ENCODE peak calls at places on chromosomes 16 and 17, in four cellular contexts. One of them, this sample, is unnamed.

GRCh38 chr16:29900102-29900887 is at the start of gene ASPHD1:
- DNase-seq in heart left ventricle: peak
- DNase-seq in tibial artery: no peak
- DNase-seq in cardiac fibroblast: peak
- DNase-seq in this sample: peak

GRCh38 chr17:47120521-47121095 is 68.5 kb downstream of the CDC27 start:
- DNase-seq in heart left ventricle: no peak
- DNase-seq in tibial artery: no peak
- DNase-seq in cardiac fibroblast: peak
- DNase-seq in this sample: peak

GRCh38 chr16:66979011-66979717 is 9.2 kb upstream of the CES4A start:
- DNase-seq in heart left ventricle: peak
- DNase-seq in tibial artery: peak
- DNase-seq in cardiac fibroblast: no peak
- DNase-seq in this sample: peak

GRCh38 chr16:67112591-67113399 is 3.1 kb downstream of the PHAF1 start:
- DNase-seq in heart left ventricle: no peak
- DNase-seq in tibial artery: no peak
- DNase-seq in cardiac fibroblast: no peak
- DNase-seq in this sample: no peak

GRCh38 chr16:77782694-77783093 is 5.7 kb upstream of the VAT1L start:
- DNase-seq in heart left ventricle: no peak
- DNase-seq in tibial artery: no peak
- DNase-seq in cardiac fibroblast: peak
- DNase-seq in this sample: no peak

GRCh38 chr17:61285483-61286320 is 113.9 kb upstream of the TBX2 start:
- DNase-seq in heart left ventricle: peak
- DNase-seq in tibial artery: no peak
- DNase-seq in cardiac fibroblast: peak
- DNase-seq in this sample: peak

GRCh38 chr17:33124185-33124584 is 132.5 kb downstream of the SPACA3 start:
- DNase-seq in heart left ventricle: no peak
- DNase-seq in tibial artery: no peak
- DNase-seq in cardiac fibroblast: no peak
- DNase-seq in this sample: no peak

GRCh38 chr16:85750827-85751641 is at the start of gene C16orf74:
- DNase-seq in heart left ventricle: peak
- DNase-seq in tibial artery: no peak
- DNase-seq in cardiac fibroblast: peak
- DNase-seq in this sample: peak

GRCh38 chr16:28098171-28098958 is 34.9 kb upstream of the GSG1L start:
- DNase-seq in heart left ventricle: no peak
- DNase-seq in tibial artery: no peak
- DNase-seq in cardiac fibroblast: no peak
- DNase-seq in this sample: no peak

GRCh38 chr17:56096026-56096807 is 57.1 kb upstream of the ANKFN1 start:
- DNase-seq in heart left ventricle: no peak
- DNase-seq in tibial artery: no peak
- DNase-seq in cardiac fibroblast: no peak
- DNase-seq in this sample: no peak

GRCh38 chr17:29557085-29557697 is 9.6 kb downstream of the ABHD15 start:
- DNase-seq in heart left ventricle: no peak
- DNase-seq in tibial artery: no peak
- DNase-seq in cardiac fibroblast: peak
- DNase-seq in this sample: peak

GRCh38 chr17:68184816-68185436 is 62.9 kb upstream of the AMZ2 start:
- DNase-seq in heart left ventricle: no peak
- DNase-seq in tibial artery: no peak
- DNase-seq in cardiac fibroblast: no peak
- DNase-seq in this sample: no peak

GRCh38 chr16:5234295-5235050 is 136.9 kb upstream of the EEF2KMT start:
- DNase-seq in heart left ventricle: no peak
- DNase-seq in tibial artery: no peak
- DNase-seq in cardiac fibroblast: no peak
- DNase-seq in this sample: no peak

GRCh38 chr16:86189934-86190333 is 291.0 kb downstream of the IRF8 start:
- DNase-seq in heart left ventricle: no peak
- DNase-seq in tibial artery: no peak
- DNase-seq in cardiac fibroblast: no peak
- DNase-seq in this sample: no peak

GRCh38 chr16:23500866-23501234 is 9.4 kb downstream of the GGA2 start:
- DNase-seq in heart left ventricle: no peak
- DNase-seq in tibial artery: no peak
- DNase-seq in cardiac fibroblast: no peak
- DNase-seq in this sample: no peak

GRCh38 chr16:54287018-54287757 is 601 bp upstream of the IRX3 start:
- DNase-seq in heart left ventricle: no peak
- DNase-seq in tibial artery: no peak
- DNase-seq in cardiac fibroblast: no peak
- DNase-seq in this sample: no peak

GRCh38 chr17:57561072-57561861 is 183.8 kb downstream of the CCDC182 start:
- DNase-seq in heart left ventricle: no peak
- DNase-seq in tibial artery: no peak
- DNase-seq in cardiac fibroblast: no peak
- DNase-seq in this sample: no peak

GRCh38 chr17:57906910-57907309 is 48.3 kb downstream of the CUEDC1 start:
- DNase-seq in heart left ventricle: no peak
- DNase-seq in tibial artery: no peak
- DNase-seq in cardiac fibroblast: no peak
- DNase-seq in this sample: peak

GRCh38 chr17:19647697-19648474 is 665 bp upstream of the ALDH3A2 start:
- DNase-seq in heart left ventricle: peak
- DNase-seq in tibial artery: peak
- DNase-seq in cardiac fibroblast: peak
- DNase-seq in this sample: peak

GRCh38 chr17:81884520-81884919 is 6.9 kb downstream of the ALYREF start:
- DNase-seq in heart left ventricle: no peak
- DNase-seq in tibial artery: no peak
- DNase-seq in cardiac fibroblast: peak
- DNase-seq in this sample: no peak

GRCh38 chr17:72421128-72422092 is 300.6 kb downstream of the SOX9 start:
- DNase-seq in heart left ventricle: no peak
- DNase-seq in tibial artery: no peak
- DNase-seq in cardiac fibroblast: peak
- DNase-seq in this sample: peak

GRCh38 chr17:58517378-58517927 is 3.0 kb upstream of the MTMR4 start:
- DNase-seq in heart left ventricle: no peak
- DNase-seq in tibial artery: no peak
- DNase-seq in cardiac fibroblast: no peak
- DNase-seq in this sample: no peak

GRCh38 chr16:27353853-27354252 is 40.1 kb downstream of the IL4R start:
- DNase-seq in heart left ventricle: no peak
- DNase-seq in tibial artery: no peak
- DNase-seq in cardiac fibroblast: no peak
- DNase-seq in this sample: no peak

GRCh38 chr17:67260051-67260987 is 15.3 kb upstream of the HELZ start:
- DNase-seq in heart left ventricle: no peak
- DNase-seq in tibial artery: peak
- DNase-seq in cardiac fibroblast: peak
- DNase-seq in this sample: peak

GRCh38 chr17:37818689-37819088 is 73.8 kb upstream of the HNF1B start:
- DNase-seq in heart left ventricle: no peak
- DNase-seq in tibial artery: no peak
- DNase-seq in cardiac fibroblast: peak
- DNase-seq in this sample: no peak

GRCh38 chr16:86355951-86356350 is 154.4 kb upstream of the FOXF1 start:
- DNase-seq in heart left ventricle: no peak
- DNase-seq in tibial artery: no peak
- DNase-seq in cardiac fibroblast: no peak
- DNase-seq in this sample: no peak

GRCh38 chr16:54444851-54445523 is 158.4 kb upstream of the IRX3 start:
- DNase-seq in heart left ventricle: no peak
- DNase-seq in tibial artery: no peak
- DNase-seq in cardiac fibroblast: no peak
- DNase-seq in this sample: no peak

GRCh38 chr17:59765038-59765437 is 57.6 kb downstream of the VMP1 start:
- DNase-seq in heart left ventricle: no peak
- DNase-seq in tibial artery: no peak
- DNase-seq in cardiac fibroblast: no peak
- DNase-seq in this sample: no peak

GRCh38 chr16:11692651-11693050 is 24.4 kb downstream of the SNN start:
- DNase-seq in heart left ventricle: no peak
- DNase-seq in tibial artery: no peak
- DNase-seq in cardiac fibroblast: no peak
- DNase-seq in this sample: no peak
- H3K4me3 ChIP-seq in heart left ventricle: no peak
- H3K4me3 ChIP-seq in tibial artery: no peak
- H3K4me3 ChIP-seq in cardiac fibroblast: no peak
- H3K4me3 ChIP-seq in this sample: no peak

GRCh38 chr17:50299776-50300175 is 25.5 kb downstream of the TMEM92 start:
- DNase-seq in heart left ventricle: no peak
- DNase-seq in tibial artery: no peak
- DNase-seq in cardiac fibroblast: no peak
- DNase-seq in this sample: no peak

GRCh38 chr17:50297407-50297865 is 23.2 kb downstream of the TMEM92 start:
- DNase-seq in heart left ventricle: peak
- DNase-seq in tibial artery: peak
- DNase-seq in cardiac fibroblast: peak
- DNase-seq in this sample: peak

GRCh38 chr17:50301891-50302584 is 27.8 kb downstream of the TMEM92 start:
- DNase-seq in heart left ventricle: no peak
- DNase-seq in tibial artery: no peak
- DNase-seq in cardiac fibroblast: no peak
- DNase-seq in this sample: no peak

GRCh38 chr17:50295021-50295420 is 20.8 kb downstream of the TMEM92 start:
- DNase-seq in heart left ventricle: no peak
- DNase-seq in tibial artery: no peak
- DNase-seq in cardiac fibroblast: no peak
- DNase-seq in this sample: no peak

DNA sequence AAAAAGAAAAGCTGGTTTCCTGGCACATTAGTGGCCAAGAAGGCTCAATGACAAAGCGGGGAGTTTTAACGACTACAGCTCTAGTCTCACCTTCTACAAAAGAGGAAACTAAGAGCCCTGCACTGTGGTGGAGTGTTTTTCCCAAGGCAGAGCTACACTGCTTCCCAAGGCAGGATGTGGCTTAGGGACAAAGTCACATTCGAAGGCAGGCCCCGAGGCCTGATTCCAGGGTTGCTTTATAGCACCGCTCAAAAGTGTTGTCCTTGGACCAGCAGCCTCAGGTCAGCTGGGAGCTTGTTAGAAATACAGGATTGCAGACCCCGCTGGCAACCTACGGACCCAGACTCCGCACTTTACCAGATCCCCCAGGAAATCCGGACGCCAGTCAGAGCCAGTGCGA is 23.8 kb downstream of the TMEM92 start:
- DNase-seq in heart left ventricle: no peak
- DNase-seq in tibial artery: no peak
- DNase-seq in cardiac fibroblast: no peak
- DNase-seq in this sample: no peak
- H3K4me3 ChIP-seq in heart left ventricle: no peak
- H3K4me3 ChIP-seq in tibial artery: no peak
- H3K4me3 ChIP-seq in cardiac fibroblast: no peak
- H3K4me3 ChIP-seq in this sample: no peak

GRCh38 chr17:2023692-2024571 is 1.2 kb downstream of the RTN4RL1 start:
- DNase-seq in heart left ventricle: no peak
- DNase-seq in tibial artery: peak
- DNase-seq in cardiac fibroblast: peak
- DNase-seq in this sample: peak
- H3K4me3 ChIP-seq in heart left ventricle: peak
- H3K4me3 ChIP-seq in tibial artery: peak
- H3K4me3 ChIP-seq in cardiac fibroblast: peak
- H3K4me3 ChIP-seq in this sample: peak

GRCh38 chr17:80005360-80006338 is 30.0 kb downstream of the TBC1D16 start:
- DNase-seq in heart left ventricle: peak
- DNase-seq in tibial artery: no peak
- DNase-seq in cardiac fibroblast: peak
- DNase-seq in this sample: peak

GRCh38 chr17:80008383-80008840 is 27.3 kb downstream of the TBC1D16 start:
- DNase-seq in heart left ventricle: peak
- DNase-seq in tibial artery: peak
- DNase-seq in cardiac fibroblast: peak
- DNase-seq in this sample: peak

GRCh38 chr17:80007009-80007752 is 28.5 kb downstream of the TBC1D16 start:
- DNase-seq in heart left ventricle: no peak
- DNase-seq in tibial artery: no peak
- DNase-seq in cardiac fibroblast: no peak
- DNase-seq in this sample: no peak

GRCh38 chr17:80007939-80008338 is 27.7 kb downstream of the TBC1D16 start:
- DNase-seq in heart left ventricle: no peak
- DNase-seq in tibial artery: no peak
- DNase-seq in cardiac fibroblast: no peak
- DNase-seq in this sample: no peak

DNA sequence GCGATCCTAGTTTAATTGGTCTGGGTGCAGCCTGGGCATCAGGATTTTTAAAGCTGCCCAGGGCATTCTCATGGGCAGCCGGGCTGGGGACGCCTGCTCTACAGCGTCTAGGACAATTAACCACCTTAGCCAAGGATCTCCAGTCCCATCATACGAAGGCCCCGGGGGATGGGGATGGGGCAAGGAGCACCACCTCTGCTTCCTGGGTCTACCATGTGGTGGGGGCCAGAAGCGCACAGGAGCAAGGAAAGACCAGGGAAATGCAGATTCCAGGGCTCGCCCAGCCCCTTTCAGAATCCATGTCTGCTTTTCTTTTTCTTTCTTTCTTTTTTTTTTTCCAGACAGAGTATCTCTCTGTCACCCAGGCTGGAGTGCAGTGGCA is 29.3 kb downstream of the TBC1D16 start:
- DNase-seq in heart left ventricle: no peak
- DNase-seq in tibial artery: no peak
- DNase-seq in cardiac fibroblast: no peak
- DNase-seq in this sample: no peak
- H3K4me3 ChIP-seq in heart left ventricle: no peak
- H3K4me3 ChIP-seq in tibial artery: no peak
- H3K4me3 ChIP-seq in cardiac fibroblast: no peak
- H3K4me3 ChIP-seq in this sample: no peak